ENCODE peak calls at places on chromosomes 12 and 14, in six cellular contexts. X is anterior cingulate cortex; U is activated CD4-positive, alpha-beta T cell treated with anti-CD3 and anti-CD28 coated beads, Interleukin-2, amount 50 U/mL, for 4 hours; T is activated naive CD4-positive, alpha-beta T cell; B is neural progenitor cell; O is mesothelial cell of epicardium. N is an unnamed sample.

GRCh38 chr14:93747102-93747501 is 41.2 kb downstream of the PRIMA1 start:
- DNase-seq in X (no peak), U (no peak), T (no peak), B (no peak), O (no peak), N (no peak)

GRCh38 chr12:1832801-1833595 is 12.6 kb downstream of the LRTM2 start:
- DNase-seq in X (no peak), U (no peak), T (no peak), B (peak; percentile 34), O (no peak), N (no peak)

GRCh38 chr12:132674561-132674960 is 12.6 kb downstream of the POLE start:
- DNase-seq in X (no peak), U (no peak), T (no peak), B (no peak), O (no peak), N (no peak)

GRCh38 chr12:40058721-40059190 is 47.1 kb downstream of the SLC2A13 start:
- DNase-seq in X (no peak), U (no peak), T (no peak), B (no peak), O (no peak), N (no peak)

GRCh38 chr14:101072070-101072469 is 168.5 kb upstream of the RTL1 start:
- DNase-seq in X (no peak), U (no peak), T (no peak), B (no peak), O (peak; percentile 5), N (no peak)

GRCh38 chr12:85092814-85093370 is 56.7 kb downstream of the LRRIQ1 start:
- DNase-seq in X (no peak), U (no peak), T (no peak), B (no peak), O (no peak), N (no peak)

GRCh38 chr12:22334696-22335290 is at the start of gene ST8SIA1:
- DNase-seq in X (peak; percentile 40), U (peak; percentile 56), T (peak; percentile 7), B (peak; percentile 73), O (peak; percentile 47), N (peak; percentile 28)

GRCh38 chr12:8648598-8649205 is 13.9 kb downstream of the MFAP5 start:
- DNase-seq in X (no peak), U (peak; percentile 7), T (no peak), B (no peak), O (no peak), N (no peak)

GRCh38 chr12:65535951-65536350 is 257.5 kb downstream of the MSRB3 start:
- DNase-seq in X (no peak), U (no peak), T (no peak), B (no peak), O (no peak), N (no peak)

GRCh38 chr14:103849151-103850013 is 2.0 kb upstream of the PPP1R13B start:
- DNase-seq in X (no peak), U (no peak), T (no peak), B (no peak), O (no peak), N (no peak)

GRCh38 chr12:95130096-95130495 is 56.7 kb upstream of the NR2C1 start:
- DNase-seq in X (no peak), U (no peak), T (no peak), B (no peak), O (no peak), N (no peak)

GRCh38 chr12:115450710-115451109 is 766.7 kb upstream of the TBX3 start:
- DNase-seq in X (no peak), U (no peak), T (no peak), B (no peak), O (no peak), N (no peak)

GRCh38 chr12:86496595-86496994 is 240.4 kb upstream of the MGAT4C start:
- DNase-seq in X (no peak), U (no peak), T (no peak), B (no peak), O (no peak), N (no peak)

GRCh38 chr12:25482637-25483036 is 70.4 kb downstream of the LMNTD1 start:
- DNase-seq in X (no peak), U (no peak), T (no peak), B (no peak), O (no peak), N (no peak)

GRCh38 chr14:75262641-75263040 is 16.0 kb upstream of the FOS start:
- DNase-seq in X (no peak), U (no peak), T (no peak), B (no peak), O (no peak), N (no peak)

GRCh38 chr12:27076930-27077329 is 5.4 kb downstream of the C12orf71 start:
- DNase-seq in X (no peak), U (no peak), T (no peak), B (no peak), O (no peak), N (no peak)

GRCh38 chr14:35495278-35495677 is 38.7 kb upstream of the INSM2 start:
- DNase-seq in X (no peak), U (no peak), T (no peak), B (no peak), O (no peak), N (no peak)

GRCh38 chr12:21906919-21907642 is 34.1 kb downstream of the ABCC9 start:
- DNase-seq in X (no peak), U (no peak), T (no peak), B (no peak), O (no peak), N (no peak)

GRCh38 chr12:109671482-109671881 is 42.1 kb upstream of the FAM222A start:
- DNase-seq in X (no peak), U (no peak), T (no peak), B (no peak), O (no peak), N (no peak)

GRCh38 chr12:48349471-48349870 is 1.2 kb downstream of the ZNF641 start:
- DNase-seq in X (no peak), U (no peak), T (no peak), B (no peak), O (no peak), N (no peak)

GRCh38 chr12:111312016-111312415 is 56.9 kb downstream of the PHETA1 start:
- DNase-seq in X (no peak), U (no peak), T (no peak), B (no peak), O (no peak), N (no peak)

N was measured in tibial artery.